ENCODE peak calls at places on chromosome 17, in six cellular contexts. One of them, this sample, is unnamed. For H3K36me3, the result is how much of the 10 kb centered on the place peaks cover.

GRCh38 chr17:12047977-12048376 is 27.3 kb downstream of the MAP2K4 start:
- DNase-seq in esophagus muscularis mucosa: no peak
- DNase-seq in GM12878: no peak
- DNase-seq in H1: no peak
- DNase-seq in transverse colon: no peak
- DNase-seq in K562: peak
- DNase-seq in this sample: no peak

GRCh38 chr17:45426561-45426960 is 6.1 kb downstream of the ARHGAP27 start:
- DNase-seq in esophagus muscularis mucosa: no peak
- DNase-seq in GM12878: no peak
- DNase-seq in H1: no peak
- DNase-seq in transverse colon: no peak
- DNase-seq in K562: no peak
- DNase-seq in this sample: no peak

GRCh38 chr17:27631897-27632725 is 1.1 kb downstream of the LGALS9 start:
- DNase-seq in esophagus muscularis mucosa: no peak
- DNase-seq in GM12878: no peak
- DNase-seq in H1: no peak
- DNase-seq in transverse colon: peak
- DNase-seq in K562: no peak
- DNase-seq in this sample: no peak

GRCh38 chr17:77375917-77376651 is 235.3 kb downstream of the SEC14L1 start:
- DNase-seq in esophagus muscularis mucosa: no peak
- DNase-seq in GM12878: no peak
- DNase-seq in H1: no peak
- DNase-seq in transverse colon: peak
- DNase-seq in K562: no peak
- DNase-seq in this sample: no peak

GRCh38 chr17:63984651-63985386 is 12.1 kb upstream of the SCN4A start:
- DNase-seq in esophagus muscularis mucosa: no peak
- DNase-seq in GM12878: no peak
- DNase-seq in H1: no peak
- DNase-seq in transverse colon: peak
- DNase-seq in K562: peak
- DNase-seq in this sample: no peak

GRCh38 chr17:19703106-19703775 is 13.1 kb downstream of the SLC47A2 start:
- DNase-seq in esophagus muscularis mucosa: peak
- DNase-seq in GM12878: no peak
- DNase-seq in H1: no peak
- DNase-seq in transverse colon: no peak
- DNase-seq in K562: no peak
- DNase-seq in this sample: no peak

GRCh38 chr17:30405161-30405560 is 26.4 kb downstream of the CPD start:
- DNase-seq in esophagus muscularis mucosa: no peak
- DNase-seq in GM12878: no peak
- DNase-seq in H1: no peak
- DNase-seq in transverse colon: no peak
- DNase-seq in K562: no peak
- DNase-seq in this sample: no peak

GRCh38 chr17:49482144-49482817 is 12.8 kb upstream of the NGFR start:
- DNase-seq in esophagus muscularis mucosa: no peak
- DNase-seq in GM12878: no peak
- DNase-seq in H1: no peak
- DNase-seq in transverse colon: no peak
- DNase-seq in K562: peak
- DNase-seq in this sample: no peak

GRCh38 chr17:58680038-58680369 is 11.8 kb downstream of the TEX14 start:
- DNase-seq in esophagus muscularis mucosa: no peak
- DNase-seq in GM12878: no peak
- DNase-seq in H1: no peak
- DNase-seq in transverse colon: no peak
- DNase-seq in K562: no peak
- DNase-seq in this sample: no peak

GRCh38 chr17:67007266-67007665 is 37.1 kb upstream of the CACNG1 start:
- DNase-seq in esophagus muscularis mucosa: no peak
- DNase-seq in GM12878: no peak
- DNase-seq in H1: no peak
- DNase-seq in transverse colon: no peak
- DNase-seq in K562: no peak
- DNase-seq in this sample: no peak

GRCh38 chr17:4420692-4421131 is 13.0 kb upstream of the SPNS3 start:
- DNase-seq in esophagus muscularis mucosa: no peak
- DNase-seq in GM12878: peak
- DNase-seq in H1: no peak
- DNase-seq in transverse colon: peak
- DNase-seq in K562: peak
- DNase-seq in this sample: peak

GRCh38 chr17:45020354-45021138 is 30.9 kb downstream of the DCAKD start:
- DNase-seq in esophagus muscularis mucosa: no peak
- DNase-seq in GM12878: no peak
- DNase-seq in H1: no peak
- DNase-seq in transverse colon: peak
- DNase-seq in K562: no peak
- DNase-seq in this sample: peak

GRCh38 chr17:15998031-15998574 is 1.4 kb downstream of the ZSWIM7 start:
- DNase-seq in esophagus muscularis mucosa: no peak
- DNase-seq in GM12878: no peak
- DNase-seq in H1: no peak
- DNase-seq in transverse colon: no peak
- DNase-seq in K562: no peak
- DNase-seq in this sample: no peak

GRCh38 chr17:20008242-20009051 is 712 bp upstream of the SPECC1 start:
- DNase-seq in esophagus muscularis mucosa: no peak
- DNase-seq in GM12878: no peak
- DNase-seq in H1: no peak
- DNase-seq in transverse colon: peak
- DNase-seq in K562: peak
- DNase-seq in this sample: no peak

GRCh38 chr17:82789051-82789592 is 37.3 kb downstream of the TBCD start:
- DNase-seq in esophagus muscularis mucosa: no peak
- DNase-seq in GM12878: no peak
- DNase-seq in H1: no peak
- DNase-seq in transverse colon: no peak
- DNase-seq in K562: no peak
- DNase-seq in this sample: no peak

GRCh38 chr17:69997332-69997731 is 77.7 kb upstream of the KCNJ16 start:
- DNase-seq in esophagus muscularis mucosa: no peak
- DNase-seq in GM12878: no peak
- DNase-seq in H1: no peak
- DNase-seq in transverse colon: no peak
- DNase-seq in K562: no peak
- DNase-seq in this sample: no peak

GRCh38 chr17:69448431-69449102 is 34.1 kb downstream of the MAP2K6 start:
- DNase-seq in esophagus muscularis mucosa: no peak
- DNase-seq in GM12878: no peak
- DNase-seq in H1: peak
- DNase-seq in transverse colon: peak
- DNase-seq in K562: no peak
- DNase-seq in this sample: peak

GRCh38 chr17:50976951-50977472 is 110.9 kb upstream of the TOB1 start:
- DNase-seq in esophagus muscularis mucosa: no peak
- DNase-seq in GM12878: no peak
- DNase-seq in H1: no peak
- DNase-seq in transverse colon: no peak
- DNase-seq in K562: no peak
- DNase-seq in this sample: no peak

GRCh38 chr17:1724869-1725641 is 551 bp downstream of the WDR81 start:
- DNase-seq in esophagus muscularis mucosa: no peak
- DNase-seq in GM12878: no peak
- DNase-seq in H1: no peak
- DNase-seq in transverse colon: no peak
- DNase-seq in K562: no peak
- DNase-seq in this sample: no peak

GRCh38 chr17:70344356-70345060 is 175.2 kb downstream of the KCNJ2 start:
- DNase-seq in esophagus muscularis mucosa: no peak
- DNase-seq in GM12878: no peak
- DNase-seq in H1: no peak
- DNase-seq in transverse colon: no peak
- DNase-seq in K562: no peak
- DNase-seq in this sample: no peak

GRCh38 chr17:64687376-64687775 is 25.3 kb upstream of the SMURF2 start:
- DNase-seq in esophagus muscularis mucosa: no peak
- DNase-seq in GM12878: no peak
- DNase-seq in H1: no peak
- DNase-seq in transverse colon: no peak
- DNase-seq in K562: no peak
- DNase-seq in this sample: no peak

GRCh38 chr17:76727745-76728456 is 1.3 kb downstream of the METTL23 start:
- DNase-seq in esophagus muscularis mucosa: no peak
- DNase-seq in GM12878: peak
- DNase-seq in H1: no peak
- DNase-seq in transverse colon: peak
- DNase-seq in K562: no peak
- DNase-seq in this sample: no peak

GRCh38 chr17:75908201-75908600 is 3.5 kb upstream of the MRPL38 start:
- DNase-seq in esophagus muscularis mucosa: no peak
- DNase-seq in GM12878: no peak
- DNase-seq in H1: no peak
- DNase-seq in transverse colon: peak
- DNase-seq in K562: no peak
- DNase-seq in this sample: no peak

GRCh38 chr17:45111838-45112237 is 20.5 kb downstream of the PLCD3 start:
- DNase-seq in esophagus muscularis mucosa: no peak
- DNase-seq in GM12878: no peak
- DNase-seq in H1: no peak
- DNase-seq in transverse colon: no peak
- DNase-seq in K562: no peak
- DNase-seq in this sample: no peak

GRCh38 chr17:36546418-36547093 is 1.8 kb downstream of the GGNBP2 start:
- DNase-seq in esophagus muscularis mucosa: no peak
- DNase-seq in GM12878: no peak
- DNase-seq in H1: no peak
- DNase-seq in transverse colon: no peak
- DNase-seq in K562: no peak
- DNase-seq in this sample: no peak

GRCh38 chr17:76528528-76529223 is 8.8 kb downstream of the CYGB start:
- DNase-seq in esophagus muscularis mucosa: no peak
- DNase-seq in GM12878: no peak
- DNase-seq in H1: no peak
- DNase-seq in transverse colon: no peak
- DNase-seq in K562: peak
- DNase-seq in this sample: no peak

GRCh38 chr17:69192754-69193153 is 35.9 kb downstream of the ABCA10 start:
- DNase-seq in esophagus muscularis mucosa: no peak
- DNase-seq in GM12878: no peak
- DNase-seq in H1: no peak
- DNase-seq in transverse colon: no peak
- DNase-seq in K562: peak
- DNase-seq in this sample: no peak

GRCh38 chr17:67443931-67444597 is 67.0 kb downstream of the PITPNC1 start:
- DNase-seq in esophagus muscularis mucosa: no peak
- DNase-seq in GM12878: no peak
- DNase-seq in H1: no peak
- DNase-seq in transverse colon: no peak
- DNase-seq in K562: no peak
- DNase-seq in this sample: no peak

GRCh38 chr17:16477666-16478065 is 14.3 kb downstream of the LRRC75A start:
- DNase-seq in esophagus muscularis mucosa: no peak
- DNase-seq in GM12878: no peak
- DNase-seq in H1: no peak
- DNase-seq in transverse colon: no peak
- DNase-seq in K562: no peak
- DNase-seq in this sample: no peak

GRCh38 chr17:62703776-62704380 is 76.4 kb downstream of the MRC2 start:
- DNase-seq in esophagus muscularis mucosa: no peak
- DNase-seq in GM12878: no peak
- DNase-seq in H1: no peak
- DNase-seq in transverse colon: peak
- DNase-seq in K562: peak
- DNase-seq in this sample: peak

GRCh38 chr17:42125565-42125964 is 3.0 kb downstream of the HSPB9 start:
- DNase-seq in esophagus muscularis mucosa: no peak
- DNase-seq in GM12878: no peak
- DNase-seq in H1: no peak
- DNase-seq in transverse colon: no peak
- DNase-seq in K562: no peak
- DNase-seq in this sample: no peak
- H3K36me3 ChIP-seq in esophagus muscularis mucosa: half or more
- H3K36me3 ChIP-seq in GM12878: under half
- H3K36me3 ChIP-seq in H1: under half
- H3K36me3 ChIP-seq in transverse colon: under half
- H3K36me3 ChIP-seq in K562: half or more
- H3K36me3 ChIP-seq in this sample: under half

GRCh38 chr17:56978441-56979090 is 635 bp downstream of the SCPEP1 start:
- DNase-seq in esophagus muscularis mucosa: no peak
- DNase-seq in GM12878: no peak
- DNase-seq in H1: no peak
- DNase-seq in transverse colon: no peak
- DNase-seq in K562: peak
- DNase-seq in this sample: no peak
- TF ChIP-seq EP300 in esophagus muscularis mucosa: no peak
- TF ChIP-seq EP300 in GM12878: no peak
- TF ChIP-seq EP300 in H1: no peak
- TF ChIP-seq EP300 in transverse colon: no peak
- TF ChIP-seq EP300 in K562: no peak
- TF ChIP-seq EP300 in this sample: no peak

GRCh38 chr17:37711113-37711512 is 33.7 kb downstream of the HNF1B start:
- DNase-seq in esophagus muscularis mucosa: no peak
- DNase-seq in GM12878: no peak
- DNase-seq in H1: no peak
- DNase-seq in transverse colon: no peak
- DNase-seq in K562: no peak
- DNase-seq in this sample: no peak
- TF ChIP-seq CTCF in esophagus muscularis mucosa: no peak
- TF ChIP-seq CTCF in GM12878: no peak
- TF ChIP-seq CTCF in H1: no peak
- TF ChIP-seq CTCF in transverse colon: no peak
- TF ChIP-seq CTCF in K562: no peak
- TF ChIP-seq CTCF in this sample: no peak

DNA sequence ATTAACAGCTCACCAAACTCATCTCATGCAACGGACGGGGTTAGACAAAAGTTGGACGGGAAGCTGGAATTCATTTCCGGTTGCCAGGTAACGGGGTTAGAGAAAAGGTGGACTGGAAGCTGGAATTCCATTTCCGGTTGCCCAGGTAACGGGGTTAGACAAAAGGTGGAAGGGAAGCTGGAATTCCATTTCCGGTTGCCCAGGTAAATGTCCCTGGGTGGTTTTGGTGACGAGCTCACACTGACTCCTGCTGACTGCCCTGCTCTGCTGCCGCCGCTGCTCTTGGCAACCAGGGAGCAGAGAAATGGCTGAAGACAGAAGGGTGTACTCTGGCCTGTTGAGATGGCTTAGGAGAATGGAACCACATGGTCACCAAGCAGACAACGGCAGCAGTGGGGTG is 170.3 kb upstream of the RPH3AL start:
- DNase-seq in esophagus muscularis mucosa: no peak
- DNase-seq in GM12878: no peak
- DNase-seq in H1: no peak
- DNase-seq in transverse colon: no peak
- DNase-seq in K562: no peak
- DNase-seq in this sample: no peak
- H3K36me3 ChIP-seq in esophagus muscularis mucosa: under half
- H3K36me3 ChIP-seq in GM12878: under half
- H3K36me3 ChIP-seq in H1: under half
- H3K36me3 ChIP-seq in transverse colon: under half
- H3K36me3 ChIP-seq in K562: under half
- H3K36me3 ChIP-seq in this sample: under half

GRCh38 chr17:79923974-79924638 is 84.9 kb upstream of the CBX4 start:
- DNase-seq in esophagus muscularis mucosa: no peak
- DNase-seq in GM12878: no peak
- DNase-seq in H1: peak
- DNase-seq in transverse colon: peak
- DNase-seq in K562: peak
- DNase-seq in this sample: no peak
- TF ChIP-seq EP300 in esophagus muscularis mucosa: no peak
- TF ChIP-seq EP300 in GM12878: no peak
- TF ChIP-seq EP300 in H1: no peak
- TF ChIP-seq EP300 in transverse colon: no peak
- TF ChIP-seq EP300 in K562: no peak
- TF ChIP-seq EP300 in this sample: no peak

This sample was measured in tibial nerve.